ENCODE peak calls at places on chromosomes 6 and 20, in five cellular contexts. One of them, this sample, is unnamed.

GRCh38 chr6:52574709-52575489 is 2.0 kb downstream of the TRAM2 start:
- DNase-seq in T1000: no peak
- DNase-seq in RWPE1: no peak
- DNase-seq in NCI-H524: no peak
- DNase-seq in SHP77: no peak
- DNase-seq in this sample: peak

GRCh38 chr6:31898200-31899011 is 908 bp upstream of the EHMT2 start:
- DNase-seq in SHP77: peak
- DNase-seq in T1000: no peak
- DNase-seq in NCI-H524: no peak
- DNase-seq in RWPE1: peak
- DNase-seq in this sample: peak

GRCh38 chr20:22584630-22584921 is 204 bp upstream of the FOXA2 start:
- DNase-seq in RWPE1: peak
- DNase-seq in SHP77: peak
- DNase-seq in NCI-H524: no peak
- DNase-seq in T1000: no peak
- DNase-seq in this sample: no peak

GRCh38 chr6:139909992-139910391 is 535.5 kb upstream of the CITED2 start:
- DNase-seq in RWPE1: no peak
- DNase-seq in SHP77: no peak
- DNase-seq in T1000: no peak
- DNase-seq in NCI-H524: no peak
- DNase-seq in this sample: no peak

GRCh38 chr20:5996765-5997164 is 46.3 kb downstream of the MCM8 start:
- DNase-seq in RWPE1: no peak
- DNase-seq in SHP77: no peak
- DNase-seq in T1000: no peak
- DNase-seq in NCI-H524: no peak
- DNase-seq in this sample: no peak

GRCh38 chr6:143940011-143940597 is 68.0 kb downstream of the PLAGL1 start:
- DNase-seq in T1000: no peak
- DNase-seq in SHP77: peak
- DNase-seq in RWPE1: peak
- DNase-seq in NCI-H524: peak
- DNase-seq in this sample: peak

GRCh38 chr6:132907915-132908314 is 93.5 kb downstream of the RPS12 start:
- DNase-seq in SHP77: no peak
- DNase-seq in RWPE1: peak
- DNase-seq in T1000: peak
- DNase-seq in NCI-H524: no peak
- DNase-seq in this sample: no peak

GRCh38 chr6:31717499-31718222 is 2.5 kb downstream of the LY6G6D start:
- DNase-seq in T1000: no peak
- DNase-seq in RWPE1: no peak
- DNase-seq in SHP77: no peak
- DNase-seq in NCI-H524: no peak
- DNase-seq in this sample: no peak

GRCh38 chr20:11891827-11892521 is 25.7 kb upstream of the BTBD3 start:
- DNase-seq in RWPE1: peak
- DNase-seq in T1000: peak
- DNase-seq in SHP77: peak
- DNase-seq in NCI-H524: peak
- DNase-seq in this sample: peak

GRCh38 chr6:43806041-43806757 is 36.2 kb downstream of the VEGFA start:
- DNase-seq in NCI-H524: no peak
- DNase-seq in SHP77: no peak
- DNase-seq in RWPE1: no peak
- DNase-seq in T1000: peak
- DNase-seq in this sample: no peak

GRCh38 chr6:46380152-46380807 is 111.0 kb downstream of the RCAN2 start:
- DNase-seq in NCI-H524: no peak
- DNase-seq in T1000: no peak
- DNase-seq in RWPE1: no peak
- DNase-seq in SHP77: no peak
- DNase-seq in this sample: no peak

GRCh38 chr6:158361961-158362634 is 49.8 kb downstream of the TULP4 start:
- DNase-seq in RWPE1: no peak
- DNase-seq in NCI-H524: no peak
- DNase-seq in SHP77: no peak
- DNase-seq in T1000: no peak
- DNase-seq in this sample: no peak

GRCh38 chr20:44683263-44684046 is 31.7 kb upstream of the CCN5 start:
- DNase-seq in SHP77: peak
- DNase-seq in T1000: peak
- DNase-seq in NCI-H524: peak
- DNase-seq in RWPE1: peak
- DNase-seq in this sample: peak

GRCh38 chr6:128964771-128965170 is 81.8 kb downstream of the LAMA2 start:
- DNase-seq in RWPE1: no peak
- DNase-seq in NCI-H524: no peak
- DNase-seq in SHP77: no peak
- DNase-seq in T1000: no peak
- DNase-seq in this sample: no peak

GRCh38 chr20:32285621-32286334 is 8.3 kb downstream of the KIF3B start:
- DNase-seq in RWPE1: no peak
- DNase-seq in T1000: no peak
- DNase-seq in SHP77: no peak
- DNase-seq in NCI-H524: no peak
- DNase-seq in this sample: no peak

GRCh38 chr6:17101422-17102257 is at the start of gene STMND1:
- DNase-seq in T1000: no peak
- DNase-seq in RWPE1: peak
- DNase-seq in SHP77: no peak
- DNase-seq in NCI-H524: peak
- DNase-seq in this sample: peak

GRCh38 chr6:130223508-130223907 is 757 bp upstream of the SAMD3 start:
- DNase-seq in NCI-H524: no peak
- DNase-seq in RWPE1: no peak
- DNase-seq in T1000: no peak
- DNase-seq in SHP77: no peak
- DNase-seq in this sample: no peak

GRCh38 chr6:132067286-132067685 is 116.1 kb upstream of the CCN2 start:
- DNase-seq in SHP77: no peak
- DNase-seq in RWPE1: no peak
- DNase-seq in T1000: no peak
- DNase-seq in NCI-H524: no peak
- DNase-seq in this sample: no peak

GRCh38 chr6:36677753-36678487 is 594 bp upstream of the CDKN1A start:
- DNase-seq in SHP77: peak
- DNase-seq in T1000: no peak
- DNase-seq in RWPE1: no peak
- DNase-seq in NCI-H524: no peak
- DNase-seq in this sample: no peak

GRCh38 chr6:95574811-95575210 is 2.5 kb upstream of the MANEA start:
- DNase-seq in T1000: no peak
- DNase-seq in NCI-H524: no peak
- DNase-seq in SHP77: no peak
- DNase-seq in RWPE1: peak
- DNase-seq in this sample: no peak

GRCh38 chr6:149750136-149750609 is 632 bp downstream of the PCMT1 start:
- DNase-seq in SHP77: peak
- DNase-seq in T1000: peak
- DNase-seq in NCI-H524: peak
- DNase-seq in RWPE1: peak
- DNase-seq in this sample: peak

GRCh38 chr6:105810105-105810921 is 275.8 kb upstream of the PRDM1 start:
- DNase-seq in SHP77: no peak
- DNase-seq in NCI-H524: peak
- DNase-seq in T1000: peak
- DNase-seq in RWPE1: peak
- DNase-seq in this sample: no peak

GRCh38 chr6:116370717-116371383 is at the start of gene DSE:
- DNase-seq in SHP77: no peak
- DNase-seq in T1000: peak
- DNase-seq in NCI-H524: peak
- DNase-seq in RWPE1: peak
- DNase-seq in this sample: peak

GRCh38 chr20:4012631-4013030 is 2.7 kb downstream of the RNF24 start:
- DNase-seq in NCI-H524: no peak
- DNase-seq in SHP77: no peak
- DNase-seq in RWPE1: no peak
- DNase-seq in T1000: no peak
- DNase-seq in this sample: no peak

GRCh38 chr6:38080889-38081288 is 261.4 kb downstream of the ZFAND3 start:
- DNase-seq in SHP77: no peak
- DNase-seq in NCI-H524: no peak
- DNase-seq in RWPE1: no peak
- DNase-seq in T1000: no peak
- DNase-seq in this sample: no peak

GRCh38 chr20:51454250-51454865 is 88.2 kb downstream of the NFATC2 start:
- DNase-seq in T1000: no peak
- DNase-seq in SHP77: no peak
- DNase-seq in NCI-H524: no peak
- DNase-seq in RWPE1: no peak
- DNase-seq in this sample: no peak

GRCh38 chr6:108684809-108685329 is 124.2 kb downstream of the FOXO3 start:
- DNase-seq in NCI-H524: no peak
- DNase-seq in RWPE1: no peak
- DNase-seq in SHP77: no peak
- DNase-seq in T1000: peak
- DNase-seq in this sample: no peak